ENCODE peak calls at places on chromosomes 6 and 20, in five cellular contexts. E is activated naive CD4-positive, alpha-beta T cell treated with Interleukin-2 at 50 U/mL for 16 hours; B is activated CD8-positive, alpha-beta memory T cell treated with anti-CD3 and anti-CD28 coated beads, Interleukin-2, amount 50 U/mL, for 4 hours; C is cardiac fibroblast; Y is SK-MEL-5. U is an unnamed sample.

GRCh38 chr6:138234363-138234762 is 16.1 kb upstream of the PBOV1 start:
- DNase-seq in C (no peak), B (no peak), Y (no peak), E (no peak), U (no peak)

GRCh38 chr6:137690029-137690428 is 177.0 kb upstream of the TNFAIP3 start:
- DNase-seq in Y (no peak), E (no peak), B (no peak), C (no peak), U (no peak)

GRCh38 chr6:170207586-170207985 is 83.3 kb downstream of the DLL1 start:
- DNase-seq in E (no peak), C (no peak), B (no peak), Y (no peak), U (peak; percentile 13)

GRCh38 chr20:25009218-25010145 is 16.9 kb upstream of the APMAP start:
- DNase-seq in Y (no peak), C (no peak), B (no peak), E (no peak), U (peak; percentile 13)

GRCh38 chr6:13397359-13398080 is 69.2 kb upstream of the TBC1D7 start:
- DNase-seq in B (no peak), Y (no peak), E (no peak), C (no peak), U (no peak)

GRCh38 chr6:56840467-56841371 is 114.2 kb upstream of the BEND6 start:
- DNase-seq in B (no peak), C (peak; percentile 56), E (no peak), Y (peak; percentile 61), U (no peak)

GRCh38 chr6:74044417-74045096 is 348.6 kb downstream of the CD109 start:
- DNase-seq in Y (no peak), C (peak; percentile 49), E (no peak), B (no peak), U (no peak)

GRCh38 chr20:52959125-52959524 is 13.0 kb upstream of the TSHZ2 start:
- DNase-seq in Y (peak; percentile 94), B (no peak), C (no peak), E (no peak), U (no peak)

GRCh38 chr6:131729550-131729949 is 18.7 kb upstream of the CTAGE9 start:
- DNase-seq in C (no peak), B (no peak), E (no peak), Y (no peak), U (no peak)

GRCh38 chr6:44220913-44221290 is 2.5 kb upstream of the SLC29A1 start:
- DNase-seq in E (no peak), C (no peak), B (no peak), Y (no peak), U (no peak)

GRCh38 chr6:36197739-36198221 is 1.2 kb downstream of the BRPF3 start:
- DNase-seq in B (no peak), E (no peak), C (peak; percentile 8), Y (no peak), U (no peak)

GRCh38 chr6:15457903-15458530 is 204.8 kb downstream of the DTNBP1 start:
- DNase-seq in B (no peak), Y (peak; percentile 44), C (no peak), E (no peak), U (no peak)

GRCh38 chr20:17530153-17530552 is 1.0 kb downstream of the BFSP1 start:
- DNase-seq in C (no peak), B (no peak), E (no peak), Y (no peak), U (no peak)

GRCh38 chr20:61731363-61732181 is 334.1 kb downstream of the TAF4 start:
- DNase-seq in E (no peak), C (no peak), B (no peak), Y (no peak), U (no peak)

GRCh38 chr6:4341078-4341797 is 205.9 kb upstream of the ECI2 start:
- DNase-seq in E (no peak), Y (no peak), B (no peak), C (no peak), U (no peak)